ENCODE peak calls at places on chromosomes 2 and 18, in six cellular contexts. J is testis, O is Peyer's patch, P is uterus, H is psoas muscle, N is AG04450. B is an unnamed sample.

GRCh38 chr2:232388324-232388891 is 9.9 kb downstream of the ALPP start:
- DNase-seq in P (no peak), J (no peak), O (no peak), H (no peak), N (no peak), B (peak)

GRCh38 chr2:158776236-158776635 is 18.9 kb upstream of the DAPL1 start:
- DNase-seq in O (no peak), N (no peak), P (no peak), H (no peak), J (no peak), B (no peak)

GRCh38 chr18:66872277-66872676 is 268.4 kb upstream of the CDH19 start:
- DNase-seq in P (no peak), H (no peak), N (no peak), J (no peak), O (no peak), B (no peak)

GRCh38 chr2:31414601-31415241 is at the start of gene XDH:
- DNase-seq in J (no peak), N (no peak), O (no peak), H (no peak), P (no peak), B (peak)

GRCh38 chr18:36412778-36413177 is 115.3 kb downstream of the FHOD3 start:
- DNase-seq in N (no peak), H (no peak), J (peak), O (no peak), P (no peak), B (no peak)

GRCh38 chr2:19671907-19672306 is 229.9 kb downstream of the TTC32 start:
- DNase-seq in H (no peak), N (no peak), J (no peak), O (no peak), P (no peak), B (no peak)

GRCh38 chr2:145710303-145710702 is 1190.4 kb upstream of the ZEB2 start:
- DNase-seq in J (no peak), N (no peak), H (no peak), P (no peak), O (no peak), B (no peak)

GRCh38 chr2:14292964-14293363 is 339.6 kb upstream of the LRATD1 start:
- DNase-seq in O (no peak), J (no peak), H (no peak), N (no peak), P (no peak), B (no peak)

GRCh38 chr18:38575648-38576047 is 1010.0 kb upstream of the CELF4 start:
- DNase-seq in H (no peak), J (no peak), O (no peak), N (no peak), P (no peak), B (no peak)

GRCh38 chr2:43142921-43143438 is 83.4 kb downstream of the ZFP36L2 start:
- DNase-seq in P (no peak), J (no peak), H (no peak), N (no peak), O (peak), B (no peak)

GRCh38 chr2:31354837-31355236 is 59.7 kb downstream of the XDH start:
- DNase-seq in J (no peak), O (no peak), H (no peak), N (no peak), P (no peak), B (no peak)

GRCh38 chr2:146820672-146821071 is 1024.2 kb upstream of the ACVR2A start:
- DNase-seq in H (no peak), P (no peak), N (no peak), O (no peak), J (no peak), B (no peak)

GRCh38 chr2:171365232-171365631 is 68.6 kb downstream of the METTL8 start:
- DNase-seq in H (no peak), N (no peak), O (peak), J (no peak), P (no peak), B (no peak)

GRCh38 chr18:31679806-31680793 is 4.3 kb downstream of the B4GALT6 start:
- DNase-seq in O (peak), H (no peak), P (no peak), N (no peak), J (no peak), B (peak)

GRCh38 chr2:128324008-128324896 is 5.6 kb upstream of the HS6ST1 start:
- DNase-seq in N (no peak), O (no peak), H (no peak), J (peak), P (no peak), B (peak)

GRCh38 chr2:128325665-128326181 is 7.1 kb upstream of the HS6ST1 start:
- DNase-seq in O (no peak), J (peak), N (no peak), H (no peak), P (no peak), B (peak)

GRCh38 chr2:128327180-128327964 is 8.7 kb upstream of the HS6ST1 start:
- DNase-seq in N (no peak), P (no peak), J (peak), H (no peak), O (no peak), B (no peak)

GRCh38 chr2:128324897-128325410 is 6.3 kb upstream of the HS6ST1 start:
- DNase-seq in P (no peak), H (no peak), O (no peak), N (no peak), J (no peak), B (no peak)

GRCh38 chr2:128326296-128326790 is 7.7 kb upstream of the HS6ST1 start:
- DNase-seq in J (peak), N (no peak), O (no peak), P (no peak), H (no peak), B (no peak)
- H3K27ac ChIP-seq in J (no peak), N (no peak), O (no peak), P (no peak), H (no peak), B (no peak)

GRCh38 chr2:189115126-189115525 is 64.4 kb downstream of the COL5A2 start:
- DNase-seq in H (no peak), O (no peak), N (no peak), J (no peak), P (no peak), B (no peak)
- TF ChIP-seq CTCF in H (peak), O (no peak), N (no peak), J (no peak), P (peak), B (no peak)

GRCh38 chr18:22552899-22553460 is 135.3 kb upstream of the CTAGE1 start:
- DNase-seq in O (no peak), P (no peak), N (no peak), H (no peak), J (no peak), B (no peak)
- H3K27ac ChIP-seq in O (no peak), P (no peak), N (no peak), H (no peak), J (no peak), B (peak)

DNA sequence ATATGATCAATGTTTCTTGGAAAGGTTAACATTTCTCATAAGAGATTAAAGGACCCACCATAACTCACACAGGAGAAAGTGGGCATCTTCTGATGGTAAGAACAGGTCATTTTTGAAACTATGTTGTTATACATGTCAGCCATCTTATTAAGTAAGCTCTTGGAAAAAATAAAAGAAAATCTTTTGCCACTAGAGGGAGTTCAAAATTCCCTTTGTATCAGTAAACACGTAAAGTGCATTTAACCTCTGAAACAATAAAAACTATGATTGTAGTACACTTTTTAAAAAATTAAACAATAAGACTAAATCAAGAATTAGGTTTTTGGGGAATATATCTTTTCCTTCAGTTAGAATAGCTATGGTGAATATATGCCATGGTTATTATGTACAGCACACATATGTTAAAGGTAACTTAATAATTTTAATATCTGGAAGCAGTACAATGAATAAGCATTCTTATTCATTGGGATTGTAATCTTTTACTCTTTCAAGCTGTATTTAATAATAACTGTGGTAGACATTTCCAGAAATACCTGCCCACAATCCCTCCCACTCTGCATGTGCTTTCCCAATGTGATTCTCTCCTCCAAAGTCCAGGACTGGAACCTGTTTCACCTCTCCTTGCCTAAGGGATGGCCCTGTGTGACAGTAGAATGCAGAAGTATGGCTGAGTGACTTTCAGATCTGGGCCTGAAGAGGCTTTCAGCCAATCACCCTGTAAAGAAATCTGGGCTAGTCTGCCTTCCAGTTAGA is 64.2 kb downstream of the RBMS1 start:
- DNase-seq in P (no peak), O (no peak), N (no peak), H (no peak), J (no peak), B (no peak)
- TF ChIP-seq CTCF in P (peak), O (peak), N (peak), H (peak), J (peak), B (peak)

GRCh38 chr2:237438082-237438925 is 24.3 kb upstream of the COL6A3 start:
- DNase-seq in J (no peak), N (no peak), P (no peak), O (no peak), H (no peak), B (no peak)
- H3K27ac ChIP-seq in J (no peak), N (no peak), P (peak), O (no peak), H (no peak), B (no peak)

DNA sequence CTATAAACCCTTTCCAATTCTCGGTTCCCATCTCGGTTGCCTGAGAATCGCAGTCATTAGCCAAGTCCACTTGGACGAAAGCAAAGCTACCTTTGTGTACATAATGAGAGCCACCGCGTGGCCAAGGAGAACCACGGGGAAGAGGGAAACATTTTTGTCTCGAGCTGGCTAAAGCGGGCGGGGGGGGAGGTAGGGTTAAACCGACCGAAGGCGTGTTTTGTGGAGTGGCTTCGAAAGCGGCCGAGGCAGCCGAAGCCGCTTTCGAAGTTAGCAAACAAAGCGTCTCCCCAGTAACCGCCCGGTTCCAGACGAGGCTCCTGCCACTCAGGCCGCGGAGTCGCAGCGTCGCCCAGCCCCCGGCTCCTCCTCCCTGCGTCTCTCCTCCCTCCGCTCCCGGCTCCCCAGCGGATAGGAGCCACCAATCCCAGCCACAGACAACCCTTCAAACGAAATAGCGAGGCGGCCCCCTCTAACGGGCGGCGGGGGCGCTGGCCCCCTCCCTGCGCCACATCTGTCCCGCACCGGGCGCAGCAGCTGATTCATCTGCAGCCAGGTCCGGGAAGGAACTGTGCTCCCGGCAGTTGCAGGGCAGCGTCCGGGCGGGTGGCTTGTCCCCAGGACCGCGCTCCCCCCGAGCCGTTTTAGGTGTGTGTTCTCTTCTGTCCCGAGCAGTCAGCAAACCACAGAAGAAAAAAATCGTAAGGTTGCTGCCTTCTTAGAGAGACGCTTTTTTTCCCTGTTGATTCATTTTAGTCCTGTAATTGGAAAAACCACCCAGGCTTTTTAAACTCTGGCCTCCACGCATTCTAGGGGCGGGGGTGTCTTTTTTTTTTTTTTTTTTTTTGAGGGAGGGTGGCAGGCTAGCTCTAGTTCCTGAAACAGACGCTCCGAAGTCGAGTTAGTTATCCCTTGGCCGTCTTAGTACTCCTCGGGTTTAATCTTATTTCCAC is 1.8 kb upstream of the TGIF1 start:
- DNase-seq in P (peak), J (peak), H (peak), O (peak), N (peak), B (peak)
- TF ChIP-seq CTCF in P (peak), J (no peak), H (peak), O (no peak), N (peak), B (peak)

GRCh38 chr18:11821643-11822237 is 29.5 kb upstream of the CHMP1B start:
- DNase-seq in N (no peak), H (no peak), J (no peak), P (no peak), O (no peak), B (no peak)
- H3K27ac ChIP-seq in N (no peak), H (no peak), J (no peak), P (no peak), O (no peak), B (no peak)